ENCODE peak calls at places on chromosomes 12 and 14, in seven cellular contexts. X, P, H, N, R, O and D are unnamed samples.

GRCh38 chr14:49924852-49925251 is 32.0 kb downstream of the ARF6 start:
- DNase-seq in X (no peak), P (no peak), H (no peak), N (peak; percentile 40), R (no peak), O (no peak), D (no peak)

GRCh38 chr14:78498062-78498595 is 328.0 kb downstream of the NRXN3 start:
- DNase-seq in X (no peak), P (no peak), H (no peak), N (no peak), R (no peak), O (no peak), D (no peak)

GRCh38 chr12:125081427-125081826 is 16.2 kb downstream of the AACS start:
- DNase-seq in X (no peak), P (no peak), H (peak; percentile 26), N (peak; percentile 56), R (no peak), O (no peak), D (no peak)

GRCh38 chr12:88763536-88764100 is 183.3 kb upstream of the KITLG start:
- DNase-seq in X (no peak), P (no peak), H (no peak), N (no peak), R (peak; percentile 8), O (no peak), D (no peak)

GRCh38 chr14:68508581-68508980 is 284.3 kb downstream of the ZFP36L1 start:
- DNase-seq in X (no peak), P (no peak), H (no peak), N (no peak), R (no peak), O (no peak), D (no peak)

GRCh38 chr14:63164108-63164683 is 40.0 kb upstream of the RHOJ start:
- DNase-seq in X (no peak), P (no peak), H (no peak), N (no peak), R (peak; percentile 37), O (no peak), D (no peak)

GRCh38 chr12:9184276-9184675 is 23.9 kb downstream of the PZP start:
- DNase-seq in X (no peak), P (no peak), H (no peak), N (no peak), R (no peak), O (no peak), D (no peak)

GRCh38 chr12:81502912-81503695 is 256.0 kb downstream of the PPFIA2 start:
- DNase-seq in X (no peak), P (no peak), H (no peak), N (no peak), R (peak; percentile 81), O (no peak), D (no peak)

GRCh38 chr14:90105756-90106155 is 44.0 kb downstream of the KCNK13 start:
- DNase-seq in X (no peak), P (no peak), H (no peak), N (no peak), R (no peak), O (no peak), D (no peak)

GRCh38 chr12:124904306-124905098 is 9.9 kb downstream of the UBC start:
- DNase-seq in X (peak; percentile 98), P (no peak), H (peak; percentile 83), N (no peak), R (peak; percentile 84), O (no peak), D (no peak)

GRCh38 chr12:22169281-22169824 is 123.3 kb downstream of the CMAS start:
- DNase-seq in X (no peak), P (no peak), H (no peak), N (no peak), R (no peak), O (no peak), D (no peak)

GRCh38 chr14:96797943-96798349 is 764 bp downstream of the VRK1 start:
- DNase-seq in X (no peak), P (no peak), H (no peak), N (peak; percentile 70), R (peak; percentile 23), O (no peak), D (peak; percentile 24)

GRCh38 chr12:110279561-110279960 is 1.5 kb upstream of the ATP2A2 start:
- DNase-seq in X (no peak), P (no peak), H (no peak), N (no peak), R (no peak), O (no peak), D (no peak)

GRCh38 chr14:96055065-96055752 is 16.0 kb downstream of the C14orf132 start:
- DNase-seq in X (no peak), P (no peak), H (no peak), N (no peak), R (no peak), O (no peak), D (no peak)

GRCh38 chr12:126051611-126052107 is 986.4 kb downstream of the AACS start:
- DNase-seq in X (no peak), P (no peak), H (no peak), N (no peak), R (peak; percentile 87), O (no peak), D (no peak)

GRCh38 chr12:98948566-98948965 is 303.5 kb downstream of the APAF1 start:
- DNase-seq in X (no peak), P (no peak), H (no peak), N (no peak), R (no peak), O (no peak), D (no peak)

GRCh38 chr12:90808568-90808967 is 146.4 kb downstream of the CCER1 start:
- DNase-seq in X (no peak), P (no peak), H (no peak), N (no peak), R (no peak), O (no peak), D (no peak)

GRCh38 chr14:87066221-87066817 is 926.7 kb downstream of the GALC start:
- DNase-seq in X (no peak), P (no peak), H (no peak), N (peak; percentile 59), R (no peak), O (no peak), D (no peak)

GRCh38 chr12:108207791-108208730 is 79.0 kb downstream of the WSCD2 start:
- DNase-seq in X (no peak), P (no peak), H (no peak), N (no peak), R (no peak), O (no peak), D (no peak)

GRCh38 chr12:57623811-57624390 is 9.1 kb downstream of the B4GALNT1 start:
- DNase-seq in X (no peak), P (no peak), H (no peak), N (no peak), R (no peak), O (no peak), D (no peak)

GRCh38 chr14:45252356-45253069 is 489 bp downstream of the MIS18BP1 start:
- DNase-seq in X (no peak), P (no peak), H (no peak), N (peak; percentile 43), R (no peak), O (no peak), D (no peak)

GRCh38 chr12:98022961-98023360 is 492.4 kb upstream of the TMPO start:
- DNase-seq in X (no peak), P (no peak), H (no peak), N (no peak), R (peak; percentile 0), O (no peak), D (no peak)

GRCh38 chr14:100193417-100194357 is 34.2 kb upstream of the DEGS2 start:
- DNase-seq in X (no peak), P (no peak), H (peak; percentile 28), N (peak; percentile 24), R (peak; percentile 11), O (no peak), D (peak; percentile 44)

GRCh38 chr12:103808239-103808880 is 32.7 kb downstream of the NT5DC3 start:
- DNase-seq in X (no peak), P (no peak), H (no peak), N (no peak), R (no peak), O (no peak), D (no peak)